ENCODE peak calls at places on chromosomes 12 and 14, in six cellular contexts. I is HepG2, P is GM23338, Y is Panc1, K is stomach, U is HL-60. M is an unnamed sample.

GRCh38 chr12:65189028-65189718 is 19.8 kb downstream of the LEMD3 start:
- DNase-seq in P (no peak), I (no peak), U (no peak), Y (no peak), K (no peak), M (no peak)

GRCh38 chr12:124531281-124531745 is 36.1 kb downstream of the NCOR2 start:
- DNase-seq in P (peak), U (no peak), K (no peak), I (no peak), Y (no peak), M (no peak)

GRCh38 chr12:607541-608001 is 55.7 kb downstream of the NINJ2 start:
- DNase-seq in I (no peak), U (no peak), K (peak), Y (no peak), P (peak), M (no peak)

GRCh38 chr12:26471560-26471959 is 276.2 kb downstream of the SSPN start:
- DNase-seq in I (no peak), U (peak), P (no peak), Y (no peak), K (no peak), M (no peak)

GRCh38 chr14:91219505-91220389 is 24.8 kb downstream of the GPR68 start:
- DNase-seq in I (no peak), Y (no peak), K (peak), U (no peak), P (no peak), M (no peak)

GRCh38 chr12:10667581-10667980 is 6.3 kb downstream of the STYK1 start:
- DNase-seq in U (no peak), I (no peak), P (no peak), Y (no peak), K (no peak), M (no peak)

GRCh38 chr14:73231874-73232851 is 5.1 kb upstream of the PAPLN start:
- DNase-seq in U (peak), I (peak), P (peak), K (no peak), Y (no peak), M (no peak)

GRCh38 chr14:56590535-56590951 is 10.9 kb downstream of the TMEM260 start:
- DNase-seq in U (no peak), K (no peak), I (no peak), Y (no peak), P (peak), M (no peak)

GRCh38 chr12:30754750-30755394 is at the start of gene CAPRIN2:
- DNase-seq in Y (peak), K (peak), U (peak), P (peak), I (peak), M (peak)

GRCh38 chr14:90797451-90797850 is 18.8 kb downstream of the TTC7B start:
- DNase-seq in Y (no peak), I (no peak), P (no peak), K (no peak), U (no peak), M (no peak)

GRCh38 chr12:31491819-31492598 is 98.9 kb downstream of the DENND5B start:
- DNase-seq in P (peak), Y (peak), I (peak), K (no peak), U (no peak), M (no peak)

GRCh38 chr12:113515082-113515856 is 43.6 kb upstream of the LHX5 start:
- DNase-seq in I (no peak), K (no peak), U (no peak), Y (no peak), P (peak), M (no peak)

GRCh38 chr12:45050751-45051489 is at the start of gene DBX2:
- DNase-seq in Y (no peak), U (no peak), P (peak), K (no peak), I (no peak), M (no peak)

GRCh38 chr12:89544730-89545184 is 18.9 kb upstream of the POC1B start:
- DNase-seq in P (peak), U (no peak), I (no peak), K (peak), Y (no peak), M (no peak)

GRCh38 chr14:95664046-95664445 is 22.2 kb upstream of the TCL1B start:
- DNase-seq in Y (no peak), U (no peak), K (peak), I (no peak), P (no peak), M (no peak)

GRCh38 chr12:124700810-124701594 is 133.6 kb upstream of the NCOR2 start:
- DNase-seq in P (peak), U (no peak), K (peak), Y (no peak), I (no peak), M (no peak)

GRCh38 chr12:107441906-107442305 is 243.7 kb upstream of the PWP1 start:
- DNase-seq in U (no peak), Y (no peak), P (no peak), I (no peak), K (no peak), M (no peak)

GRCh38 chr12:26318661-26319068 is 123.3 kb downstream of the SSPN start:
- DNase-seq in U (no peak), P (no peak), Y (peak), K (no peak), I (peak), M (no peak)

GRCh38 chr12:14910090-14910915 is 24.6 kb upstream of the MGP start:
- DNase-seq in U (no peak), P (no peak), K (no peak), Y (no peak), I (no peak), M (no peak)

GRCh38 chr14:23385244-23385643 is 8.4 kb downstream of the CMTM5 start:
- DNase-seq in K (no peak), I (no peak), U (no peak), P (no peak), Y (no peak), M (no peak)

GRCh38 chr14:30569216-30569902 is 10.4 kb downstream of the G2E3 start:
- DNase-seq in U (no peak), K (no peak), I (peak), P (peak), Y (no peak), M (no peak)

GRCh38 chr12:52317443-52318052 is 3.6 kb downstream of the KRT83 start:
- DNase-seq in I (no peak), K (peak), Y (no peak), P (no peak), U (no peak), M (no peak)

GRCh38 chr12:13992585-13992984 is 11.2 kb upstream of the GRIN2B start:
- DNase-seq in U (no peak), P (no peak), Y (no peak), K (no peak), I (peak), M (no peak)

GRCh38 chr14:101587403-101587998 is 26.2 kb downstream of the DIO3 start:
- DNase-seq in Y (no peak), U (no peak), P (no peak), I (no peak), K (no peak), M (no peak)

GRCh38 chr14:77026930-77027537 is 1.5 kb downstream of the IRF2BPL start:
- DNase-seq in I (no peak), K (peak), P (peak), Y (no peak), U (no peak), M (no peak)

GRCh38 chr14:104655128-104655848 is 34.1 kb upstream of the INF2 start:
- DNase-seq in Y (no peak), U (no peak), P (no peak), K (no peak), I (no peak), M (no peak)

GRCh38 chr14:97846156-97846555 is 1049.0 kb downstream of the VRK1 start:
- DNase-seq in U (no peak), P (no peak), I (no peak), K (no peak), Y (no peak), M (no peak)

GRCh38 chr12:95258803-95259202 is 41.2 kb downstream of the VEZT start:
- DNase-seq in I (no peak), P (no peak), K (no peak), Y (no peak), U (no peak), M (no peak)

GRCh38 chr12:116818948-116819832 is 62.1 kb downstream of the HRK start:
- DNase-seq in I (peak), P (peak), Y (peak), K (peak), U (peak), M (no peak)

GRCh38 chr12:47882796-47883546 is 21.8 kb downstream of the VDR start:
- DNase-seq in U (no peak), P (peak), Y (no peak), I (no peak), K (peak), M (no peak)

GRCh38 chr12:10304161-10304574 is 3.5 kb upstream of the KLRD1 start:
- DNase-seq in K (no peak), P (no peak), Y (no peak), U (no peak), I (no peak), M (no peak)

GRCh38 chr12:849192-849527 is 96.8 kb downstream of the WNK1 start:
- DNase-seq in P (no peak), I (no peak), Y (no peak), U (no peak), K (no peak), M (no peak)

GRCh38 chr14:79294506-79294905 is 916.8 kb downstream of the DIO2 start:
- DNase-seq in U (no peak), I (no peak), P (no peak), Y (no peak), K (no peak), M (no peak)

GRCh38 chr12:93894391-93895095 is 217.4 kb downstream of the CRADD start:
- DNase-seq in I (no peak), U (peak), P (no peak), K (no peak), Y (no peak), M (no peak)

GRCh38 chr14:93683241-93683640 is 105.0 kb downstream of the PRIMA1 start:
- DNase-seq in U (no peak), I (no peak), K (no peak), P (peak), Y (no peak), M (no peak)

GRCh38 chr14:101112351-101113107 is 209.0 kb upstream of the RTL1 start:
- DNase-seq in I (no peak), Y (no peak), P (no peak), U (no peak), K (peak), M (peak)

GRCh38 chr12:124487065-124487833 is 80.2 kb downstream of the NCOR2 start:
- DNase-seq in I (no peak), Y (no peak), U (peak), K (no peak), P (no peak), M (no peak)

GRCh38 chr14:32417956-32418552 is 89.0 kb downstream of the AKAP6 start:
- DNase-seq in Y (no peak), I (no peak), P (no peak), K (peak), U (no peak), M (no peak)

GRCh38 chr12:57201631-57202030 is 15.0 kb upstream of the NXPH4 start:
- DNase-seq in U (no peak), K (no peak), I (no peak), P (no peak), Y (no peak), M (no peak)
- TF ChIP-seq POLR2AphosphoS5 in U (no peak), K (no peak), I (no peak), P (no peak), Y (no peak), M (no peak)

GRCh38 chr14:61300754-61301153 is 19.6 kb upstream of the TMEM30B start:
- DNase-seq in Y (no peak), I (no peak), K (no peak), U (no peak), P (peak), M (no peak)
- H3K4me3 ChIP-seq in Y (no peak), I (no peak), K (no peak), U (no peak), P (no peak), M (no peak)

DNA sequence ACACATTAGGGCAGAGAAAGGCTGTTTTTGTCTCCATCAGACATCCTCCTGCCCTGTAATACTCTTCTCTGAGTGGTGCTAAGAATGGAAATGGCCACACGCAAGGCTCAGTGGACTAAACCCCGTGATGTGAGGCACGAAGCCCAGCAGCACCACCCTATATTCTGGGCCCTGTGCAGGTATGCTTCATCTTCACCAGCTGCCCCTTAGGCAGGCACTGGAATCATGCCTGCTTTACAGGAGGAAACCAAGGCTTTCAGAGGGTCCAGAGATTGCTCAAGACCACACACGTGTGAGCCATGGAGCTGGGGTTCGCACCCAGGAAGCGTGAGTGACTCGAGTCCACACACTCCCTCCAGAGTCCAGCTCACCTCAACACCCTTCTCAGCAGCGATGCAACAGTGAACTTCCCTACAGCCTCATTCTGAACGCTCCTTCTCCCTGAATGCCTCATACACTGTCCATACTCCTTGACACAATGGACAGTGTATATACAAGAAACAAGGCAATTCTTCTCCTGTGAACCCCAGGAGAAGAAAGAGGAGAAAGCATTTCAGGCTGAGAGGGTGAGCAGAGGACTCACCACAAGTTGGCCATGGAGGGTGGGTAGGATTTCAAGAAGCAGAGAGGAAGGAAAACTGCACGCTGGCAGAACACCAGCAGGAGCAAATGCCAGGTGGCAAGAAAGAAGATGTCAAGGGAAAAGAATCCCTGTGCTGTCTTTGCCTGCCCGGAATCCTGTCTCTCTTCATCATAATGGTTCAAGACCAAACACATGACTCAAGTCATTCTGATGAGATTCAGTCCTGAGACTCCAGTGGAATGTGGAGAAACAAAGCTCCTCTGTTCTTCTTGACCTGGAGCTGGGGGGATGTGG is 39.1 kb downstream of the NT5DC3 start:
- DNase-seq in U (peak), I (peak), Y (no peak), K (no peak), P (no peak), M (peak)
- TF ChIP-seq POLR2AphosphoS5 in U (no peak), I (no peak), Y (no peak), K (no peak), P (no peak), M (no peak)

GRCh38 chr12:42735869-42736361 is 146.4 kb upstream of the PRICKLE1 start:
- DNase-seq in U (no peak), Y (no peak), I (no peak), P (no peak), K (no peak), M (no peak)
- H3K4me3 ChIP-seq in U (no peak), Y (no peak), I (no peak), P (no peak), K (no peak), M (no peak)

GRCh38 chr12:101884174-101884573 is 6.8 kb downstream of the DRAM1 start:
- DNase-seq in K (no peak), U (no peak), Y (no peak), P (no peak), I (no peak), M (no peak)
- TF ChIP-seq POLR2AphosphoS5 in K (no peak), U (no peak), Y (no peak), P (no peak), I (no peak), M (no peak)

DNA sequence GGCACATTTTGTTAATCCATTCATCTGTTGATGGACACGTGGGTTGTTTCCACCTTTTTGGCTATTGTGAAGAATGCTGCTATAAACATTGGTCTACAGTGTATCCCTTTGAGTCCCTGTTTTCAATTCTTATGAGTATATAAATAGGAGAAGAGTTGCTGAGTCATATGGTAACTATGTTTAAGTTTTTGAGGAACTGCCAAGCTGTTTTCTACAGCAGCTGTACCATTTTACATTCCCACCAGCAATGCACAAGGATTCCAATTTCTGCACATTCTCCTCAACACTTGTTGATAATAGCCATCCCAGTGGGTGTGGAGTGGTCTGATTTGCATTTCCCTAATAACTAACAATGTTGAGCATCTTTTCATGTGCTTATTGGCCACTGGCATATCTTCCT is 6.9 kb upstream of the SVOP start:
- DNase-seq in Y (no peak), U (no peak), K (no peak), I (no peak), P (no peak), M (no peak)
- H3K4me3 ChIP-seq in Y (no peak), U (no peak), K (no peak), I (no peak), P (no peak), M (no peak)

GRCh38 chr14:103543140-103543539 is 14.1 kb downstream of the TRMT61A start:
- DNase-seq in Y (no peak), P (no peak), U (no peak), I (no peak), K (no peak), M (no peak)

GRCh38 chr14:103542545-103543088 is 13.6 kb downstream of the TRMT61A start:
- DNase-seq in Y (no peak), P (peak), U (no peak), I (no peak), K (peak), M (no peak)

GRCh38 chr14:103541494-103541943 is 12.5 kb downstream of the TRMT61A start:
- DNase-seq in I (no peak), K (no peak), U (no peak), Y (no peak), P (no peak), M (no peak)

GRCh38 chr14:103540816-103541493 is 12.0 kb downstream of the TRMT61A start:
- DNase-seq in P (no peak), U (no peak), Y (no peak), K (no peak), I (no peak), M (no peak)

GRCh38 chr14:103541944-103542544 is 13.0 kb downstream of the TRMT61A start:
- DNase-seq in P (no peak), Y (no peak), K (no peak), U (no peak), I (no peak), M (no peak)
- TF ChIP-seq POLR2AphosphoS5 in P (no peak), Y (no peak), K (no peak), U (no peak), I (no peak), M (no peak)

DNA sequence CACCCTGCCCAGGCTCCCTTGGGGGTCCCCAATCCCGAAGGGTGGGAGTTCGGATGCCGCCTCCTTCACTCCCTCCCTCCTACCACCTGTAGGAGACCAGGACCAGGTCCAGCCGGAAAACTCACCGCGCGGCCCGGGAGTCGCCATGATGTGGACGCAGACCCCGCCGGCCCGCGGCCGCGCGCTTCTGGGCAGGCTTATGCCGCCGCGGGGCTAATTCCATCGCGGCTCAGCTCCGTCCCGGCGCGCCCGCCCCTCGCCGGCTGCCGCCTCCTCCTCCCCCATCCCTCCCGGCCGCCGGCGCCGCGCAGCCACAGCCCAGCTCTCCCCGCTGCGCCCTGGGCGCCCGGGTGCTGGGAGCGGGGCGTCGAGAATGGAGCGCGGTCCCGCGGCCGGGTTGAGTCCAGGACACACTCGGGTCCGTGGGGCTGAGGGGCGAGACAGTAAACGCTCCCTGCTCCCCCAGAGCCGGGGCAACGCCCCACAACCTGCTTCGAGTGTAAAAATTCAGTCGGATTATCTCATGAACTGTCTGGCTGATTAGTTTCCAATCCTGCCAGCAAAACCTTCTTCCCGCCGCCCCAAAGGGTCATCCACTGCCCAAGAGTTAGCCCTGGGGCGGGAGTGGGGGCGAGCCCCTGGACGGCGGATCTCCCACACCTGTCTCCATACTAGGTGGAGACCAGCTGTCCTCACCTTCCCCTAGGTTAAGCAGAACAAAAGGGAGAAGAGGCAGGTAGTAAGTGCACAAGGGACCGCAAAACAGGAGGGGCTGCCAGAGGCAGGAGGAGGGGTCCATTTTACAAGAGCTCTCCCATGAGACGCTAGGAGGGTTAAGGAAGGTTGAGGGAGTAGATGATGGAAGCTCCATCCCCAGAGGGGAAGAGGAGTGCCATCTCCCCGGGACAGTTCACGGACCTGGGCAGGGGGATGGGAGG is at the start of gene ANO2:
- DNase-seq in I (no peak), P (peak), K (no peak), U (no peak), Y (no peak), M (no peak)
- H3K4me3 ChIP-seq in I (no peak), P (peak), K (peak), U (no peak), Y (no peak), M (peak)

DNA sequence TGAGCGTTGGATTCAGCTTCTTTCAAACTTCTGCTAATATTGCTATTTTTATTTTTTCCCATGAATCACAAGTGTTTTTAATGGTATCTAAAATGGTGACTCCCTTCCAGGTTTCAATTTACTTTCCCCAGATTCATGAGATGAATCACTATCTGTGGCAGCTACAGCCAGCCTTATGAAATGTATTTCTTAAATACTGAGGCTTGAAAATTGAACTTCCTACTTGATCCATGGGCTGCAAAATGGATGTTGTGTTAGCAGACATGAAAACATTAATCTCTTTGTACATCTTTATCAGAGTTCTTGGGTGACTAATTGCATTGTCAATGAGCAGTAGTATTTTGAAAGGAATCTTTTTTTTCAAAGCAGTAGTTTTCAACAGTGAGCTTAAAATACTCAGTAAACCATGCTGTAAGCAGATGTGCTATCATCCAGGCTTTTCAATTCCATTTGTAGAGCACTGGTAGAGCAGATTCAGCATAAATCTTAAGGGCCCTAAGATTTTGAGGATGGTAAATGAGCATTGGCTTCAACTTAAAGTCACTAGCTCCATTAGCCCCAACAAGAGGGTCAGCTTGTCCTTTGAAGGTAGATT is 250.8 kb downstream of the SLC6A15 start:
- DNase-seq in P (no peak), I (no peak), Y (no peak), K (no peak), U (no peak), M (no peak)
- TF ChIP-seq POLR2AphosphoS5 in P (no peak), I (no peak), Y (no peak), K (no peak), U (no peak), M (no peak)

M was measured in vagina.